ENCODE peak calls at places on chromosomes 12 and 14, in six cellular contexts. D is transverse colon, J is endothelial cell of umbilical vein, F is suprapubic skin, S is heart left ventricle, I is ovary. Y is an unnamed sample.

GRCh38 chr14:35368993-35369392 is 35.6 kb downstream of the NFKBIA start:
- DNase-seq in D (no peak), J (no peak), F (no peak), S (no peak), I (no peak), Y (no peak)

GRCh38 chr12:82216475-82216874 is 141.7 kb downstream of the CCDC59 start:
- DNase-seq in D (no peak), J (no peak), F (no peak), S (no peak), I (no peak), Y (no peak)

GRCh38 chr14:55141812-55142211 is 12.8 kb downstream of the LGALS3 start:
- DNase-seq in D (no peak), J (no peak), F (no peak), S (no peak), I (no peak), Y (no peak)

GRCh38 chr12:78388461-78388860 is 476.1 kb upstream of the SYT1 start:
- DNase-seq in D (no peak), J (no peak), F (no peak), S (no peak), I (no peak), Y (no peak)

GRCh38 chr14:73633517-73634332 is 11.1 kb upstream of the DNAL1 start:
- DNase-seq in D (peak), J (peak), F (peak), S (peak), I (peak), Y (no peak)

GRCh38 chr14:75234173-75234855 is 44.3 kb upstream of the FOS start:
- DNase-seq in D (peak), J (peak), F (no peak), S (peak), I (no peak), Y (no peak)

GRCh38 chr14:77306406-77307098 is 14.1 kb downstream of the POMT2 start:
- DNase-seq in D (no peak), J (no peak), F (no peak), S (no peak), I (no peak), Y (no peak)

GRCh38 chr12:130350715-130351114 is 13.0 kb downstream of the PIWIL1 start:
- DNase-seq in D (no peak), J (no peak), F (no peak), S (no peak), I (no peak), Y (no peak)

GRCh38 chr12:108804361-108804949 is 52.9 kb downstream of the SSH1 start:
- DNase-seq in D (peak), J (peak), F (peak), S (peak), I (peak), Y (no peak)

GRCh38 chr12:52125499-52125900 is 46.0 kb downstream of the SMIM41 start:
- DNase-seq in D (no peak), J (no peak), F (peak), S (no peak), I (no peak), Y (no peak)

GRCh38 chr14:99234982-99235491 is 37.0 kb downstream of the BCL11B start:
- DNase-seq in D (no peak), J (no peak), F (peak), S (no peak), I (no peak), Y (no peak)

GRCh38 chr14:95998656-95999055 is 40.5 kb upstream of the C14orf132 start:
- DNase-seq in D (no peak), J (no peak), F (no peak), S (no peak), I (no peak), Y (no peak)

GRCh38 chr12:31491819-31492598 is 98.9 kb downstream of the DENND5B start:
- DNase-seq in D (no peak), J (peak), F (no peak), S (no peak), I (no peak), Y (no peak)

GRCh38 chr12:87054225-87054624 is 798.0 kb upstream of the MGAT4C start:
- DNase-seq in D (no peak), J (no peak), F (no peak), S (no peak), I (no peak), Y (no peak)

GRCh38 chr14:90536092-90536491 is 139.3 kb downstream of the CALM1 start:
- DNase-seq in D (no peak), J (no peak), F (no peak), S (peak), I (peak), Y (no peak)

GRCh38 chr12:48818831-48819590 is 715 bp downstream of the CACNB3 start:
- DNase-seq in D (peak), J (peak), F (no peak), S (no peak), I (no peak), Y (no peak)

GRCh38 chr12:115227137-115227615 is 543.2 kb upstream of the TBX3 start:
- DNase-seq in D (no peak), J (no peak), F (no peak), S (peak), I (no peak), Y (no peak)

GRCh38 chr14:56004807-56005579 is 113.2 kb upstream of the PELI2 start:
- DNase-seq in D (peak), J (peak), F (no peak), S (peak), I (peak), Y (no peak)

GRCh38 chr14:61860294-61860918 is 98.2 kb downstream of the SNAPC1 start:
- DNase-seq in D (peak), J (peak), F (no peak), S (no peak), I (no peak), Y (peak)

GRCh38 chr12:56724660-56724988 is 475 bp downstream of the NACA start:
- DNase-seq in D (no peak), J (no peak), F (no peak), S (no peak), I (no peak), Y (peak)

GRCh38 chr14:37650356-37651037 is 55.1 kb downstream of the TTC6 start:
- DNase-seq in D (no peak), J (no peak), F (no peak), S (no peak), I (no peak), Y (no peak)

GRCh38 chr12:124442772-124443445 is 124.5 kb downstream of the NCOR2 start:
- DNase-seq in D (no peak), J (no peak), F (no peak), S (no peak), I (no peak), Y (no peak)

GRCh38 chr14:60381909-60382308 is 104.0 kb downstream of the C14orf39 start:
- DNase-seq in D (no peak), J (no peak), F (no peak), S (no peak), I (no peak), Y (no peak)

GRCh38 chr12:11738450-11738849 is 89.0 kb downstream of the ETV6 start:
- DNase-seq in D (no peak), J (no peak), F (no peak), S (no peak), I (no peak), Y (no peak)

GRCh38 chr14:96727490-96727889 is 69.7 kb upstream of the VRK1 start:
- DNase-seq in D (no peak), J (no peak), F (no peak), S (no peak), I (no peak), Y (no peak)

GRCh38 chr12:120132437-120132836 is 15.9 kb upstream of the RAB35 start:
- DNase-seq in D (no peak), J (no peak), F (no peak), S (no peak), I (no peak), Y (no peak)

GRCh38 chr12:1828863-1829262 is 8.5 kb downstream of the LRTM2 start:
- DNase-seq in D (no peak), J (no peak), F (no peak), S (no peak), I (no peak), Y (no peak)

GRCh38 chr14:58078068-58078467 is 73.9 kb downstream of the ARMH4 start:
- DNase-seq in D (no peak), J (no peak), F (no peak), S (no peak), I (no peak), Y (no peak)

GRCh38 chr12:70557583-70558263 is 79.5 kb downstream of the PTPRB start:
- DNase-seq in D (no peak), J (no peak), F (no peak), S (no peak), I (no peak), Y (no peak)

GRCh38 chr14:51431741-51432140 is 191.7 kb downstream of the TMX1 start:
- DNase-seq in D (no peak), J (no peak), F (no peak), S (no peak), I (no peak), Y (no peak)

GRCh38 chr14:69316449-69317391 is 56.8 kb downstream of the GALNT16 start:
- DNase-seq in D (peak), J (peak), F (peak), S (peak), I (peak), Y (peak)

GRCh38 chr14:66496188-66496807 is 10.1 kb downstream of the CCDC196 start:
- DNase-seq in D (no peak), J (no peak), F (no peak), S (no peak), I (no peak), Y (no peak)

GRCh38 chr12:98424726-98425401 is 90.5 kb upstream of the TMPO start:
- DNase-seq in D (peak), J (peak), F (no peak), S (peak), I (peak), Y (peak)

GRCh38 chr12:53200458-53201169 is 6.4 kb downstream of the ITGB7 start:
- DNase-seq in D (no peak), J (no peak), F (no peak), S (no peak), I (no peak), Y (no peak)

GRCh38 chr14:76599556-76599955 is 161.7 kb upstream of the VASH1 start:
- DNase-seq in D (no peak), J (no peak), F (no peak), S (no peak), I (no peak), Y (no peak)

GRCh38 chr12:34400423-34400881 is 378.2 kb downstream of the ALG10 start:
- DNase-seq in D (peak), J (no peak), F (peak), S (peak), I (peak), Y (no peak)

DNA sequence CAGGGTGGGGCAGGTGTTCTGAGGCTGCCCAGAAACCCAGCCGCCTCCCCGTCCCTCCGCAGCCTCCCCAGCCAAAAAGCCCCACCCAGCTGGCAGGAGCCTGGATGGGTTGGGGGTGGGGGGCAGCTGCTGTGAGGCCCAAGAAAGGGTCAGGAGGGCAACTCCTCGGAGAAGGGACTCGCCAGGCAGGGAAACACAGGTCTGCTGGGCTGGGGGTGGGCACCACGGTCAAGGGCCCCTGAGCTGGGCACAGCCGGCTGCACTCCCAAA is 11.1 kb downstream of the AHNAK2 start:
- DNase-seq in D (no peak), J (no peak), F (peak), S (peak), I (no peak), Y (no peak)
- H3K4me3 ChIP-seq in D (no peak), J (no peak), F (peak), S (peak), I (no peak), Y (no peak)

DNA sequence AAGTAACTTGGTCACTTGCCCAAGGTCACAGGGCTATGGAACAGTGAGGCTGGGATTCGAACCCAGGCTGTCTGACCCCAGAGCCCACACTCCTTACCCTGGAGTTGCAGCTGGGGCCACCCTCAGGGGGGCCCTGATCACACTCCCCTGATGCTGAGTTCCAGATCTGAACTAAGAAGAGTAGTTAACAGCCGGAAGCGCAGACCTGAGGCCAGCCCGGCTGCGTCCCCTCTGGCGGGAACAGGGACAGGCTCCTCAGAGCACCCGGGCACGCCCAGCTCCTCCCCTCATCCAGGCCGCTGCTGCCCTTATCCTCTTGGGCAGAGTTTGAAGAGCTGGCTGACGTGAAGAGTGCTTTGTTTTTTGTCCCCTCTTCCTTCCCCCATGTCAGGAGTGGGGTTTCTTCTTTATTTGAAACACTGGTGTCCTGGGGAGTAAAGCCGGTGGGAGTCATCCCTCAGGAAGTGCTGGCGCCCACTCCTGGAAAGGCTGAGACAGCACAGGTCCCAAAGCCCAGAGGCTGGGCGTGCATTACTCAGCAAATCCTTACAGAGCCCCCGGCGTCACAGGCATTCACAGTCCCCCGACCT is 8.7 kb downstream of the PHB2 start:
- DNase-seq in D (peak), J (peak), F (peak), S (peak), I (peak), Y (no peak)
- TF ChIP-seq POLR2A in D (peak), J (no peak), F (no peak), S (no peak), I (no peak), Y (no peak)

DNA sequence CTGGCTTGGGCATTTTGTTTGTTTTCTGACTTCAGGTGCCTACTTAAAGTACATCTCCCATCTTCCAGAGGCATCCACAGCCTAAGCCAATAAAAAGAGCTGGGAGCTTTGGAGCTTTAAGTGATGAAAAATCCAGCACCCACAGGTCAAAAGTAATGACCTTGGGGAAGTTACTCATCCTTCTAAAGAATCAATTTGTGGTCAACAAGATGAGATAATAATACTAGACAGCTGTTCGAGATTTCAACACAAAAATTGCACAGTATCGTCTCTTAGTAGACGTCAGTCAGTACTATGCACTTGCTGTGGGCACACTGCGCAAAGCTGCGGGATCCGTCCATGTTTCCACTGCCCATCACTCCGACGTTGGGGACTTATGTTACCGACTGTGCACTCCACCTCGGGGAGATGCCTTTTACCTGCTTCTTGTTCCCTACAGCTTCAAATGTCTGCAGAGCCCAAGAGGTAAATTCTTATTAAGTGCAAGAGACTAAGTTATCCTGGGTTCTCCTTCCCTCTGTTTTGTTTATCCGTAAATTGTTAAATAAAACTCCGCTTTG is 1.2 kb downstream of the ST8SIA1 start:
- DNase-seq in D (no peak), J (no peak), F (no peak), S (no peak), I (no peak), Y (no peak)
- H3K4me3 ChIP-seq in D (peak), J (no peak), F (peak), S (peak), I (peak), Y (peak)

GRCh38 chr12:26125451-26126339 is 858 bp upstream of the BHLHE41 start:
- DNase-seq in D (peak), J (peak), F (peak), S (peak), I (peak), Y (peak)
- TF ChIP-seq POLR2A in D (peak), J (no peak), F (peak), S (no peak), I (peak), Y (peak)

GRCh38 chr14:63543826-63544320 is 696 bp upstream of the PPP2R5E start:
- DNase-seq in D (no peak), J (no peak), F (no peak), S (no peak), I (no peak), Y (no peak)

GRCh38 chr14:63543000-63543825 is at the start of gene PPP2R5E:
- DNase-seq in D (peak), J (peak), F (peak), S (peak), I (peak), Y (peak)

GRCh38 chr14:63542231-63542999 is 762 bp downstream of the PPP2R5E start:
- DNase-seq in D (peak), J (peak), F (peak), S (no peak), I (no peak), Y (no peak)

GRCh38 chr14:63545431-63545830 is 2.3 kb upstream of the PPP2R5E start:
- DNase-seq in D (no peak), J (no peak), F (no peak), S (no peak), I (no peak), Y (no peak)

GRCh38 chr14:63544641-63545234 is 1.6 kb upstream of the PPP2R5E start:
- DNase-seq in D (no peak), J (peak), F (no peak), S (no peak), I (no peak), Y (no peak)
- H3K4me3 ChIP-seq in D (no peak), J (peak), F (peak), S (peak), I (peak), Y (peak)

DNA sequence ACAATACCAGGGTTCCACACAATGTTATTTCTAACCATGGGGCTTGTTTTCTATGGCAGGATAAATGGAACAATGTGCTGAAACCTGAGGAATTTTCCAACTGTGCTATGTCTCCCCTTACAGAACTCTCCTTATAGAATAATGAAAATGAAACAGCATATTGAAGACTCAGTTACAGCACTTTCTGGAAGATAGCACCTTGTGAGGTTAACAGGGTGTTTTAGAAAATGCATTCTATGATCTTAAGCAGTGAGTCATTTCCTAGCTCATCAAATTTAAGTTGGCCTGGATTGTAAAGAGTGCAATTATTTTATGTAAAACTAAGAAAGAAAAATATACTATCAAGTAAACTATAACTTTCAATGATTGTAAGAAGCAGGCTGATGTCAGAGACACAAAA is 60.1 kb upstream of the CNTN1 start:
- DNase-seq in D (no peak), J (no peak), F (no peak), S (no peak), I (no peak), Y (no peak)
- TF ChIP-seq POLR2A in D (no peak), J (no peak), F (no peak), S (no peak), I (no peak), Y (no peak)

GRCh38 chr12:8698830-8699330 is 1.1 kb downstream of the RIMKLB start:
- DNase-seq in D (no peak), J (peak), F (no peak), S (no peak), I (no peak), Y (no peak)

GRCh38 chr12:8699714-8700113 is 1.9 kb downstream of the RIMKLB start:
- DNase-seq in D (no peak), J (no peak), F (no peak), S (no peak), I (no peak), Y (no peak)

GRCh38 chr12:8697476-8698131 is at the start of gene RIMKLB:
- DNase-seq in D (peak), J (peak), F (peak), S (peak), I (peak), Y (peak)

GRCh38 chr12:8698132-8698829 is 490 bp downstream of the RIMKLB start:
- DNase-seq in D (peak), J (peak), F (peak), S (peak), I (peak), Y (peak)

DNA sequence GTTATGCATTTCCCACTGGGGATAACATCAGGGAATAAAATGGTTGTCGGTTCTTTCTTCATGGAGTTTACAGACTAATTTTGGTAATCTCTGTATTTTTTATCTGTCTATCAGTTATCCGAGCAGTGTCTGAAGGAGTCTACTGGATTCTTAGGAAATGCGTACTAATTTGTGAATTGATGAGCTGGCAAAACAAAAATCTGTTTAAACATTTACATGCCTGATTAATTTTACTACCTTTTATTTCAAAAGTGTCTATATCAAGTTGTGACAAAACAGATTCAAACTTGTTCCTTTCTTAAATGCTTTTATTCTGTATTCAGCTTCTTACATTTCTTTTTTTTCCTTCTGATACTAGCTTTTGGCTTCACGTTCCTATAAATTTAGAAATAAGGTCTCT is 4.4 kb downstream of the RIMKLB start:
- DNase-seq in D (no peak), J (no peak), F (no peak), S (no peak), I (no peak), Y (no peak)
- H3K4me3 ChIP-seq in D (no peak), J (no peak), F (no peak), S (no peak), I (no peak), Y (no peak)

DNA sequence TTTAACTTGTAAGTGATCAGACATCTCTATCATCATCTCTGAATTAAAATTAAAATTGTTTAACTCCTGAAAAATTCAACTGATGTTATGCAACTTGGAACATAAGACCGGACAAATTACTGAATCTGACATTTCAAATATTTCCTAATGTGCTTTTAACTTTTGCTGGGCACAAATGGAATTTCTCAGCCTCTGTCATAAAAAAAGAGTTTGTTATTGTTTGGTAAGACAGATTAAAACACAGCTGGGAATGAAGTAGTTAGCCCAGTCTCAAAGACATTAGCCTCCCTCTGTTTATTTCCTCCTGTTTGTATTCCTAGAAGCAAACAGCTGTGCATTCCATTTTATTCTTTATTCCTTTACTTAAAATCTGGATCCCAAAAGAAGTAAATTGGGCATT is 29.4 kb downstream of the PLEKHA5 start:
- DNase-seq in D (no peak), J (no peak), F (no peak), S (no peak), I (no peak), Y (no peak)
- TF ChIP-seq POLR2A in D (no peak), J (no peak), F (no peak), S (no peak), I (no peak), Y (no peak)